ENCODE peak calls at places on chromosome 10, in four cellular contexts. T, C, D and G are unnamed samples.

GRCh38 chr10:50152792-50153272 is 85.1 kb downstream of the WASHC2A start:
- DNase-seq in C (peak; percentile 38), D (no peak), T (no peak), G (no peak)

GRCh38 chr10:77234599-77234998 is 403.0 kb downstream of the KCNMA1 start:
- DNase-seq in C (no peak), T (no peak), D (no peak), G (no peak)

GRCh38 chr10:130244031-130244927 is 108.1 kb downstream of the GLRX3 start:
- DNase-seq in T (no peak), C (no peak), D (no peak), G (no peak)

GRCh38 chr10:4662576-4663161 is 163.3 kb upstream of the AKR1E2 start:
- DNase-seq in T (no peak), C (no peak), D (no peak), G (no peak)

GRCh38 chr10:4546500-4546899 is 279.5 kb upstream of the AKR1E2 start:
- DNase-seq in C (no peak), T (peak; percentile 57), D (no peak), G (peak; percentile 85)

GRCh38 chr10:110600487-110601101 is 33.1 kb downstream of the SMC3 start:
- DNase-seq in T (peak; percentile 76), C (no peak), D (no peak), G (peak; percentile 65)

GRCh38 chr10:102970497-102970896 is 52.4 kb downstream of the CNNM2 start:
- DNase-seq in D (no peak), C (no peak), T (no peak), G (no peak)

GRCh38 chr10:119849031-119849789 is 23.4 kb downstream of the MCMBP start:
- DNase-seq in T (peak; percentile 20), C (no peak), D (no peak), G (peak; percentile 41)

GRCh38 chr10:102504179-102504975 is 605 bp downstream of the SUFU start:
- DNase-seq in D (no peak), C (peak; percentile 33), T (peak; percentile 32), G (no peak)

GRCh38 chr10:103295391-103296044 is 18.6 kb downstream of the INA start:
- DNase-seq in T (peak; percentile 78), D (no peak), C (no peak), G (peak; percentile 83)

GRCh38 chr10:98340261-98340675 is 72.3 kb upstream of the LOXL4 start:
- DNase-seq in D (no peak), T (no peak), C (no peak), G (no peak)

GRCh38 chr10:131891196-131891928 is 9.4 kb upstream of the PPP2R2D start:
- DNase-seq in C (no peak), D (no peak), T (no peak), G (no peak)

GRCh38 chr10:29915116-29915785 is 144.1 kb downstream of the JCAD start:
- DNase-seq in D (no peak), C (no peak), T (peak; percentile 20), G (no peak)

GRCh38 chr10:31536297-31536696 is 217.3 kb downstream of the ZEB1 start:
- DNase-seq in D (no peak), T (peak; percentile 32), C (no peak), G (no peak)

GRCh38 chr10:114044251-114045070 is 795 bp downstream of the ADRB1 start:
- DNase-seq in T (no peak), C (peak; percentile 56), D (no peak), G (no peak)

GRCh38 chr10:29784175-29784773 is 149.5 kb upstream of the SVIL start:
- DNase-seq in D (peak; percentile 17), T (peak; percentile 100), C (peak; percentile 75), G (peak; percentile 98)

GRCh38 chr10:102620138-102620591 is 24.1 kb upstream of the TRIM8 start:
- DNase-seq in C (peak; percentile 85), T (no peak), D (no peak), G (no peak)

GRCh38 chr10:116470768-116471415 is 43.2 kb downstream of the PNLIPRP3 start:
- DNase-seq in D (no peak), T (no peak), C (no peak), G (peak; percentile 1)

DNA sequence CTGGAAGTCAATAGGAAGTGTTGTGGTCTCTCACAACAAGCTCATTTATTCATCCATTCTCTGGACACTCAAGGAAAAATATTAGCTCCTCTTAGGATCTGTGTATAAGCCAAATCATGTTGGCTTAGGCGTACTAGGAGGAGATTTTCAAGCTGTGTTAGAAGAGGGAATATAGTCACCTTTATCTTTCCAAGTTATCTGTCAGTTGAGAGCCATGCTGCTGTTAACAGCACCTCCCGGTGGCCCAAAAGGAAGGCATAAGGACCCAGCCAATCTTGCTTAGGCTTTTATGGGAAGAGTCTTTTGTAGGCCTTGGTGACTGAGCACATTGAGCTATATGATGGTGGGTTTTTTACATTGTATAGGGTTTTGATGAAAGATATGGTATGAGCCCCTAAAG is 220.0 kb downstream of the LRMDA start:
- DNase-seq in C (no peak), D (no peak), T (peak; percentile 29), G (no peak)
- TF ChIP-seq CTCF in C (no peak), D (no peak), T (no peak), G (peak; percentile 60)

DNA sequence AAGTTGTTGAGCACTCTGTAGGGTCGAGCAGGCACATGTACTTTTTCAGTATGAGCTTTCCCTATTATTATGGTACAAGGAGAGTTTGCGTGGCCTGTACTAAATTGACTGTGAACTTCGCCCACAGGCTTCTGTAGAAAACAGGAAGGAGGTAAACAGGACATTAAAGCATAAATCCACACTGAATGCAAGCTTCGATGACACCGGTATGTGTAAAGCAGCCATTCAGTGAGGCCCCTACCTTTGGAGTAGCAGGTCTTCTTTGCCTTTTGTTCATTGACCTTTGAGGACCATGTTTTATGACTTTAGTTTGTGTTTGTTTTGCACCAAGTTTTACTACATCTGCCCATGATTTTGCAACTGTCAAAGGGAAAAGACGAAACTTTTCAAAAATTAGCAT is 14.5 kb downstream of the MKI67 start:
- DNase-seq in D (no peak), C (no peak), T (no peak), G (no peak)
- H3K36me3 ChIP-seq in D (no peaks in the 10 kb centered on the region), C (no peaks in the 10 kb centered on the region), T (peaks cover 28% of the 10 kb centered on the region), G (peaks cover 4% of the 10 kb centered on the region)

GRCh38 chr10:101380353-101381017 is 26.5 kb downstream of the BTRC start:
- DNase-seq in D (no peak), T (no peak), C (no peak), G (no peak)

GRCh38 chr10:101379663-101380352 is 25.8 kb downstream of the BTRC start:
- DNase-seq in C (no peak), D (no peak), T (no peak), G (no peak)

GRCh38 chr10:101373063-101373462 is 19.1 kb downstream of the BTRC start:
- DNase-seq in T (no peak), C (no peak), D (no peak), G (no peak)

GRCh38 chr10:101375073-101375472 is 21.1 kb downstream of the BTRC start:
- DNase-seq in T (no peak), D (no peak), C (no peak), G (no peak)
- H3K4me3 ChIP-seq in T (no peak overlapping the region), D (no peak overlapping the region), C (no peak overlapping the region), G (no peak overlapping the region)

GRCh38 chr10:107013258-107014001 is 151.1 kb downstream of the SORCS1 start:
- DNase-seq in D (no peak), C (no peak), T (no peak), G (no peak)

GRCh38 chr10:107011992-107012391 is 152.5 kb downstream of the SORCS1 start:
- DNase-seq in C (no peak), D (no peak), T (no peak), G (no peak)

DNA sequence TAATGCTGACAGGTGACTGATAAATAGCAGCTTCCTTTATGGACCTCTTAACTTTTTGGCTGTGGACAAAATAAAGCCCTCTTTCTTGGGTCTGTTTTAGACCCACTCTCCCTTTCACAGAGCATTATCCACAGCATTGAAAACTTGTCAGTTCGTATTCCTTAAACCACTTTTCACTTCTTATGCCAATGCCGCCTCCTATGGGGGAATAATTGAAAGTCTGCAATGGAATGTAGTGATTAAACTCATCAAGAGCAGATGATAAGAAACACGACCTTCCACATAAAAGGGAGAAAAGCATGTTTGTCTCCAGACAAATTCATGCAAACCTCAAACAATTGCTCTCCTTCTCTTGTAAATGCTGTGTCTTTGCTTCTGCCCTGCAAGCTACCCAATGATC is 153.4 kb downstream of the SORCS1 start:
- DNase-seq in C (no peak), T (no peak), D (no peak), G (no peak)
- TF ChIP-seq CTCF in C (no peak), T (no peak), D (no peak), G (no peak)

GRCh38 chr10:27065084-27065483 is 35.2 kb downstream of the ANKRD26 start:
- DNase-seq in D (no peak), C (no peak), T (no peak), G (no peak)

GRCh38 chr10:27072436-27073114 is 27.7 kb downstream of the ANKRD26 start:
- DNase-seq in T (no peak), D (no peak), C (no peak), G (no peak)

DNA sequence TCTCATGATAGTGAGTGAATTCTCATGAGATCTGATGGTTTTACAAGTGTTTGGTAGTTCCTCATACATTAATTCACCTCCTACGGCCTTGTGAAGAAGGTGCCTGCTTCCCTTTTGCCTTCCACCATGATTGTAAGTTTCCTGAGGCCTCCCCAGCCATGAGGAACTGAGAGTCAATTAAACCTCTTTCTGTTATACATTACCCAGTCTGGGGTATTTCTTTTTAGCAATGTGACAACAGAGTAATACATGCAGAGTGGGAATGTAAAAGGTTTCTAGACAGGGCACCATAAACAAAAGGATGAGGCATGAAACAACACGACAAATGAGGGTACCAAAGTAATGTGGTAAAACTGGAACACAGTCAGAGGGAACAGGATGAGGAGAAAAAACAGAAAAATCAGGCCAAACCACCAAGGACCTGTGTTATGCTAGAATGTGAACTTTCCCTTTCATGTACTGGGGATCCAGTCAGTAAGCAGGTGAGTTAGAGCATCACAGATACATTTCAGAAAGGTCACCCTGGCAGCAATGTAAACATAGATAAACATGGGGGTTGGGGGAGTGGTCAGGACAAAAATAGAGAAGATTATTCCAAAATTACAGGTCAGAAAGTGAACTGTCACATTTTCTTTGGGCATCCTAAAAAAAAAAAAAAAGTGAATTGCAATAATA is 31.9 kb downstream of the ANKRD26 start:
- DNase-seq in D (no peak), T (no peak), C (no peak), G (no peak)
- H3K36me3 ChIP-seq in D (no peaks in the 10 kb centered on the region), T (peaks cover 2% of the 10 kb centered on the region), C (peaks cover 12% of the 10 kb centered on the region), G (peaks cover 3% of the 10 kb centered on the region)